ENCODE peak calls at places on chromosomes 7 and 10, in ten cellular contexts. V is stomach, S is spleen, T is astrocyte of the spinal cord, X is AG04450, O is NCI-H1092 treated with DMSO at 0.1 percent for 48 hours, F is IMR-90, Q is ovary, P is NCI-H1105, E is AG08396. D is an unnamed sample.

GRCh38 chr7:99380823-99381663 is 6.5 kb downstream of the ARPC1B start:
- DNase-seq in F (no peak), P (no peak), E (no peak), V (peak), S (peak), Q (no peak), T (no peak), O (no peak), X (no peak), D (peak)

GRCh38 chr10:4865945-4866661 is 40.1 kb downstream of the AKR1E2 start:
- DNase-seq in E (no peak), T (no peak), F (no peak), S (no peak), Q (no peak), P (no peak), X (no peak), V (no peak), O (no peak), D (no peak)

GRCh38 chr10:71260622-71261325 is 48.4 kb downstream of the UNC5B start:
- DNase-seq in E (peak), S (no peak), X (peak), F (peak), P (no peak), V (no peak), Q (peak), T (peak), O (peak), D (no peak)

GRCh38 chr7:106372121-106372520 is 87.3 kb upstream of the NAMPT start:
- DNase-seq in O (no peak), X (no peak), F (peak), T (no peak), V (no peak), Q (no peak), E (no peak), P (no peak), S (no peak), D (no peak)

GRCh38 chr7:7795736-7796135 is 77.3 kb upstream of the RPA3 start:
- DNase-seq in F (peak), X (no peak), T (peak), P (no peak), O (no peak), Q (no peak), E (peak), V (no peak), S (no peak), D (no peak)

GRCh38 chr10:396535-397220 is 261.4 kb downstream of the ZMYND11 start:
- DNase-seq in E (no peak), F (no peak), V (no peak), P (no peak), X (no peak), T (no peak), Q (no peak), S (no peak), O (no peak), D (no peak)

GRCh38 chr10:71312840-71313789 is 5.9 kb upstream of the SLC29A3 start:
- DNase-seq in F (peak), V (no peak), P (no peak), Q (peak), S (no peak), T (peak), E (no peak), X (peak), O (no peak), D (no peak)

GRCh38 chr7:3162286-3162685 is 118.6 kb upstream of the CARD11 start:
- DNase-seq in T (peak), O (peak), F (peak), V (no peak), Q (no peak), X (no peak), P (no peak), E (no peak), S (no peak), D (peak)